ENCODE peak calls at places on chromosomes 16 and 17, in four cellular contexts. C is HEK293T, Z is GM12878, T is K562. D is an unnamed sample.

GRCh38 chr16:1070084-1070987 is 2.2 kb upstream of the SSTR5 start:
- DNase-seq in T (no peak), C (no peak), Z (no peak), D (no peak)

GRCh38 chr16:87562201-87562600 is 40.1 kb upstream of the JPH3 start:
- DNase-seq in Z (no peak), C (no peak), T (no peak), D (no peak)

GRCh38 chr17:30300803-30301202 is 9.1 kb upstream of the BLMH start:
- DNase-seq in C (no peak), T (no peak), Z (no peak), D (no peak)

GRCh38 chr16:53415504-53415903 is 18.8 kb upstream of the RBL2 start:
- DNase-seq in C (no peak), Z (no peak), T (no peak), D (peak; percentile 31)

GRCh38 chr17:7177210-7177953 is 1.8 kb downstream of the ASGR1 start:
- DNase-seq in T (peak; percentile 75), C (peak; percentile 89), Z (no peak), D (peak; percentile 72)

GRCh38 chr16:30526137-30526822 is at the start of gene ZNF768:
- DNase-seq in T (peak; percentile 90), C (peak; percentile 80), Z (no peak), D (peak; percentile 38)

GRCh38 chr17:77879896-77880280 is 78.6 kb upstream of the TNRC6C start:
- DNase-seq in C (no peak), Z (no peak), T (no peak), D (no peak)

GRCh38 chr17:79612468-79613194 is 1.8 kb upstream of the RBFOX3 start:
- DNase-seq in Z (no peak), C (peak; percentile 88), T (peak; percentile 81), D (peak; percentile 46)

GRCh38 chr17:48374650-48375230 is 55.3 kb downstream of the SKAP1 start:
- DNase-seq in C (peak; percentile 73), Z (no peak), T (peak; percentile 41), D (peak; percentile 49)

GRCh38 chr16:88705746-88706287 is 391 bp downstream of the RNF166 start:
- DNase-seq in T (no peak), C (peak; percentile 51), Z (no peak), D (no peak)

GRCh38 chr16:63530208-63530607 is 1494.0 kb upstream of the CDH8 start:
- DNase-seq in C (no peak), Z (no peak), T (no peak), D (no peak)

GRCh38 chr17:12899604-12900003 is 110.3 kb downstream of the ARHGAP44 start:
- DNase-seq in Z (no peak), C (no peak), T (no peak), D (no peak)

GRCh38 chr16:11557811-11558210 is 28.9 kb downstream of the LITAF start:
- DNase-seq in C (no peak), T (no peak), Z (no peak), D (no peak)

GRCh38 chr16:81752876-81753227 is 26.2 kb upstream of the PLCG2 start:
- DNase-seq in T (no peak), Z (no peak), C (no peak), D (no peak)

GRCh38 chr17:75645889-75646625 is 12.8 kb downstream of the SMIM5 start:
- DNase-seq in Z (peak; percentile 42), T (no peak), C (no peak), D (peak; percentile 96)

GRCh38 chr16:64892843-64893242 is 229.0 kb downstream of the CDH11 start:
- DNase-seq in C (no peak), T (no peak), Z (no peak), D (no peak)

GRCh38 chr16:367333-367903 is 2.9 kb downstream of the MRPL28 start:
- DNase-seq in T (no peak), C (no peak), Z (no peak), D (no peak)

GRCh38 chr17:39772987-39773664 is 35.4 kb downstream of the GRB7 start:
- DNase-seq in Z (no peak), T (no peak), C (no peak), D (no peak)

GRCh38 chr17:79009397-79010303 is at the start of gene CANT1:
- DNase-seq in Z (peak; percentile 64), T (peak; percentile 95), C (peak; percentile 99), D (peak; percentile 84)

GRCh38 chr16:87172632-87173031 is 144.6 kb downstream of the C16orf95 start:
- DNase-seq in T (no peak), Z (no peak), C (no peak), D (no peak)

GRCh38 chr17:32268734-32269288 is 3.2 kb downstream of the RHBDL3 start:
- DNase-seq in T (no peak), Z (no peak), C (no peak), D (no peak)

GRCh38 chr17:30586818-30587595 is 109.8 kb downstream of the GOSR1 start:
- DNase-seq in T (no peak), Z (no peak), C (no peak), D (peak; percentile 61)

GRCh38 chr17:4722678-4723240 is 8.5 kb upstream of the MED11 start:
- DNase-seq in C (no peak), T (no peak), Z (no peak), D (no peak)

GRCh38 chr16:68282064-68282452 is 17.7 kb downstream of the SLC7A6 start:
- DNase-seq in C (no peak), T (no peak), Z (no peak), D (no peak)

GRCh38 chr17:3049705-3050295 is 13.6 kb downstream of the OR1D5 start:
- DNase-seq in Z (no peak), T (no peak), C (no peak), D (no peak)

GRCh38 chr16:13560151-13560550 is 359.8 kb upstream of the ERCC4 start:
- DNase-seq in C (no peak), T (peak; percentile 74), Z (no peak), D (no peak)

GRCh38 chr16:54194008-54194731 is 92.4 kb downstream of the IRX3 start:
- DNase-seq in C (peak; percentile 35), Z (no peak), T (no peak), D (no peak)

GRCh38 chr17:57945999-57946797 is 9.0 kb downstream of the CUEDC1 start:
- DNase-seq in T (no peak), Z (no peak), C (no peak), D (no peak)

GRCh38 chr16:86833136-86833535 is 254.8 kb downstream of the FOXL1 start:
- DNase-seq in Z (no peak), C (no peak), T (no peak), D (no peak)

GRCh38 chr17:17216776-17217175 is 10.6 kb upstream of the PLD6 start:
- DNase-seq in T (no peak), C (no peak), Z (no peak), D (no peak)

GRCh38 chr17:48542956-48543853 is 1.7 kb downstream of the HOXB2 start:
- DNase-seq in T (peak; percentile 64), Z (no peak), C (peak; percentile 45), D (no peak)

GRCh38 chr16:73545713-73546112 is 497.8 kb upstream of the ZFHX3 start:
- DNase-seq in C (no peak), T (no peak), Z (no peak), D (no peak)

GRCh38 chr17:63686138-63686685 is 13.7 kb downstream of the LIMD2 start:
- DNase-seq in Z (no peak), C (no peak), T (no peak), D (no peak)

GRCh38 chr17:34614698-34615097 is 35.3 kb downstream of the TMEM132E start:
- DNase-seq in Z (no peak), C (no peak), T (no peak), D (no peak)

GRCh38 chr16:89304181-89304851 is 86.8 kb downstream of the ZNF778 start:
- DNase-seq in C (no peak), Z (no peak), T (no peak), D (no peak)

GRCh38 chr17:4854181-4854681 is 21.1 kb downstream of the MINK1 start:
- DNase-seq in T (no peak), Z (no peak), C (no peak), D (peak; percentile 23)

GRCh38 chr17:14461131-14461530 is 160.2 kb downstream of the HS3ST3B1 start:
- DNase-seq in C (no peak), T (no peak), Z (no peak), D (no peak)
- TF ChIP-seq TARDBP in C (no peak), T (no peak), Z (no peak), D (no peak)

GRCh38 chr17:28347261-28347891 is 10.0 kb downstream of the POLDIP2 start:
- DNase-seq in Z (no peak), C (no peak), T (no peak), D (no peak)
- TF ChIP-seq TARDBP in Z (no peak), C (no peak), T (no peak), D (no peak)

GRCh38 chr16:17885659-17886200 is 415.0 kb upstream of the XYLT1 start:
- DNase-seq in T (no peak), Z (no peak), C (no peak), D (no peak)
- TF ChIP-seq TARDBP in T (no peak), Z (no peak), C (no peak), D (no peak)

GRCh38 chr17:21417921-21418320 is 41.8 kb downstream of the KCNJ12 start:
- DNase-seq in T (no peak), C (no peak), Z (no peak), D (no peak)

GRCh38 chr17:21418446-21419298 is 42.5 kb downstream of the KCNJ12 start:
- DNase-seq in Z (no peak), C (no peak), T (no peak), D (no peak)

GRCh38 chr17:21425321-21425720 is 49.2 kb downstream of the KCNJ12 start:
- DNase-seq in C (no peak), T (no peak), Z (no peak), D (no peak)

DNA sequence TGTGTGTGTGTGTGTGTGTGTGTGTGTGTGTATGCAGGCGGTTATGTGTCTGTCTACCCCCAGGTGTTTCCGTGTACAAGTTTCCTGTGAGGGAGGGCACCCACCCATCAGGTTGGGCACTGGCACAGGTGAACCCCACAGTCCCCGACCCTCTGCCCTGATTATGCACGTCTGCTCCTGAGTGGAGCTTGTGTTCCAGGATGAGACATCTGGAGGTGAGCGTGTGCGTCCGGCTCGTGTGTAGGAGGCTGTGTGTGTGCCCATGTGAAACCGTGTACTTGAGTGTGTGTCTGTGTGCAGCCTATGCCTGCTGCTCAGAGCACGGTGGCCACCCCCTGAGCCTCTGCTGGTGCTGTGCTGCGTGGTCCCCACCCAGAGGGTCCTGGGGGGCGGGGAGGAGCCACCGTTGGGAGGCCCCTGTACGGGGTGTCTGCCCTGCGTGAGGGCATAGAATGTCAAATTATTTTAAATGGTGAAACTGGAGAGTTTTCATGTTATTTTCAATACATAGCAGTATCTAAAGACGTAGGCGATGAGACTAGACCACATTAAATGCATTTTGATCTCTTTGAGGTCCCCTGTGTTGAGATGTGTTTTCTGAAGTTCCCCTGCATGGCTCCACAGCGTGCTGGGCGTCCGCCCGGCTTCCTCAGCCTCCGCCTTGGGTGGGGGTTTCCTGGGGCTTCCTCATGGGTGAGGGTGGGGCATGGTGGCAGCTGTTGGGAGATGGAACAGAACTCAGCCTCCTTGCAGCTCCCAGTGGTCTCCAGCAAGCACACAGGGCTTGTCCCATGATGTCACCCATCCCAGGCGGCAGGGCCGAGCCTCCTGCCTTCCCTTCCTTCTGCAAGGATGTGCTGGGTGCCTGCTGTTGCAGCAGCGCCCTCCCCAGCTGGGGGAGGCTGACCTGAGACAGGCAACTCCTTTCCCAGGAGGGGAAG is 43.4 kb downstream of the KCNJ12 start:
- DNase-seq in T (no peak), Z (no peak), C (no peak), D (no peak)
- TF ChIP-seq TARDBP in T (no peak), Z (no peak), C (no peak), D (no peak)

GRCh38 chr16:79191933-79192332 is 408.6 kb downstream of the MAF start:
- DNase-seq in T (no peak), Z (no peak), C (no peak), D (no peak)
- TF ChIP-seq TARDBP in T (no peak), Z (no peak), C (no peak), D (no peak)

D was measured in HepG2.